ENCODE peak calls at places on chromosome 1, in ten cellular contexts. R is aorta; G is body of pancreas; J is RWPE2; L is GM12878; Y is HepG2; I is activated CD8-positive, alpha-beta T cell treated with anti-CD3 and anti-CD28 coated beads, Interleukin-2, amount 10 ng/mL, durations not matched to agents 7 days and 5 days; U is T-cell; O is left cardiac atrium; M is stimulated activated memory B cell treated with anti-CD40 and anti-IgM and Interleukin-4, amounts not matched to agents 10 μg/mL and 1 μg/mL and 100 μg/mL, for 72 hours. Z is an unnamed sample.

GRCh38 chr1:21830792-21831453 is 18.9 kb downstream of the LDLRAD2 start:
- ATAC-seq in R (no peak), G (no peak), J (no peak), L (no peak), Y (no peak), I (no peak), U (no peak), O (no peak), M (no peak), Z (no peak)

GRCh38 chr1:44029260-44029910 is 1.9 kb downstream of the SLC6A9 start:
- ATAC-seq in R (peak), G (peak), J (no peak), L (peak), Y (peak), I (peak), U (peak), O (peak), M (peak), Z (peak)

GRCh38 chr1:24728982-24729381 is 16.3 kb upstream of the CLIC4 start:
- ATAC-seq in R (no peak), G (no peak), J (peak), L (no peak), Y (no peak), I (no peak), U (no peak), O (no peak), M (no peak), Z (no peak)

GRCh38 chr1:7676274-7676945 is 94.7 kb upstream of the VAMP3 start:
- ATAC-seq in R (no peak), G (no peak), J (no peak), L (no peak), Y (no peak), I (no peak), U (no peak), O (no peak), M (no peak), Z (no peak)

GRCh38 chr1:246151796-246152434 is 355.2 kb downstream of the SMYD3 start:
- ATAC-seq in R (no peak), G (no peak), J (no peak), L (no peak), Y (peak), I (no peak), U (no peak), O (no peak), M (no peak), Z (no peak)

GRCh38 chr1:1337793-1338147 is 6.7 kb downstream of the TAS1R3 start:
- ATAC-seq in R (no peak), G (no peak), J (peak), L (peak), Y (no peak), I (peak), U (peak), O (no peak), M (peak), Z (peak)

GRCh38 chr1:9350960-9351359 is 58.3 kb downstream of the SPSB1 start:
- ATAC-seq in R (no peak), G (no peak), J (no peak), L (no peak), Y (no peak), I (no peak), U (no peak), O (no peak), M (no peak), Z (no peak)

GRCh38 chr1:16183157-16183556 is 27.3 kb upstream of the EPHA2 start:
- ATAC-seq in R (peak), G (no peak), J (peak), L (no peak), Y (no peak), I (no peak), U (no peak), O (no peak), M (no peak), Z (no peak)

GRCh38 chr1:43067856-43068751 is 104.0 kb downstream of the EBNA1BP2 start:
- ATAC-seq in R (no peak), G (peak), J (no peak), L (no peak), Y (no peak), I (peak), U (peak), O (peak), M (peak), Z (peak)

GRCh38 chr1:162741574-162741973 is 48.9 kb upstream of the HSD17B7 start:
- ATAC-seq in R (no peak), G (no peak), J (no peak), L (no peak), Y (no peak), I (no peak), U (no peak), O (no peak), M (no peak), Z (no peak)

GRCh38 chr1:39130297-39130696 is 74.2 kb upstream of the MACF1 start:
- ATAC-seq in R (no peak), G (no peak), J (peak), L (no peak), Y (no peak), I (no peak), U (no peak), O (no peak), M (no peak), Z (peak)

GRCh38 chr1:193462629-193463320 is 276.4 kb upstream of the B3GALT2 start:
- ATAC-seq in R (no peak), G (no peak), J (no peak), L (no peak), Y (no peak), I (peak), U (peak), O (no peak), M (peak), Z (no peak)

GRCh38 chr1:161044535-161044907 is 1.3 kb downstream of the USF1 start:
- ATAC-seq in R (no peak), G (no peak), J (no peak), L (no peak), Y (no peak), I (peak), U (peak), O (no peak), M (no peak), Z (no peak)

GRCh38 chr1:11961230-11961629 is 19.0 kb upstream of the MFN2 start:
- ATAC-seq in R (no peak), G (no peak), J (no peak), L (no peak), Y (peak), I (no peak), U (no peak), O (no peak), M (no peak), Z (no peak)